ENCODE peak calls at places on chromosomes 12 and 14, in eight cellular contexts. M is IMR-90, I is cardiac fibroblast, F is suprapubic skin, D is foreskin fibroblast, K is OCI-LY7, S is fibroblast of lung, J is A549. X is an unnamed sample.

GRCh38 chr12:52823761-52824450 is 10.0 kb upstream of the KRT4 start:
- DNase-seq in D (no peak), J (no peak), F (no peak), I (no peak), S (no peak), K (no peak), M (no peak), X (no peak)

GRCh38 chr12:78018939-78019338 is 188.2 kb downstream of the NAV3 start:
- DNase-seq in S (no peak), J (no peak), K (no peak), M (peak; percentile 19), F (no peak), I (peak; percentile 64), D (no peak), X (no peak)

GRCh38 chr14:61280092-61280525 is 1.0 kb downstream of the TMEM30B start:
- DNase-seq in D (no peak), I (no peak), M (no peak), F (no peak), S (no peak), J (no peak), K (no peak), X (no peak)

GRCh38 chr14:96246535-96246839 is 9.5 kb upstream of the BDKRB1 start:
- DNase-seq in S (peak; percentile 96), I (peak; percentile 97), K (no peak), J (peak; percentile 91), M (peak; percentile 99), D (peak; percentile 95), F (no peak), X (peak; percentile 93)

GRCh38 chr12:57268264-57268663 is 17.3 kb upstream of the STAC3 start:
- DNase-seq in I (peak; percentile 11), S (peak; percentile 13), F (no peak), M (peak; percentile 76), D (peak; percentile 37), K (no peak), J (peak; percentile 19), X (peak; percentile 52)

GRCh38 chr12:29844667-29845066 is 60.9 kb upstream of the TMTC1 start:
- DNase-seq in I (peak; percentile 54), S (no peak), D (peak; percentile 4), M (peak; percentile 2), F (no peak), K (no peak), J (no peak), X (no peak)

GRCh38 chr12:7144414-7145120 is 14.4 kb downstream of the CLSTN3 start:
- DNase-seq in K (peak; percentile 59), M (peak; percentile 40), F (peak; percentile 52), D (no peak), I (peak; percentile 62), S (peak; percentile 23), J (peak; percentile 48), X (peak; percentile 21)

GRCh38 chr14:95432152-95433093 is 84.0 kb downstream of the SYNE3 start:
- DNase-seq in S (peak; percentile 23), F (peak; percentile 55), K (peak; percentile 47), M (peak; percentile 6), I (peak; percentile 46), D (no peak), J (peak; percentile 37), X (no peak)

GRCh38 chr14:105470163-105470811 is 4.3 kb upstream of the CRIP2 start:
- DNase-seq in J (no peak), M (no peak), S (no peak), D (no peak), I (no peak), F (no peak), K (no peak), X (no peak)

GRCh38 chr14:58298477-58298879 is at the start of gene ARID4A:
- DNase-seq in K (no peak), M (no peak), J (no peak), S (no peak), F (peak; percentile 94), I (no peak), D (no peak), X (no peak)

GRCh38 chr12:62256408-62257079 is 3.7 kb upstream of the USP15 start:
- DNase-seq in D (no peak), I (peak; percentile 34), M (peak; percentile 36), K (no peak), J (no peak), F (no peak), S (peak; percentile 57), X (no peak)

GRCh38 chr12:70919597-70920035 is 922 bp downstream of the PTPRR start:
- DNase-seq in J (no peak), D (no peak), I (peak; percentile 29), F (no peak), S (peak; percentile 6), M (no peak), K (no peak), X (no peak)

GRCh38 chr12:86254399-86255107 is 1.6 kb downstream of the MGAT4C start:
- DNase-seq in I (no peak), F (no peak), K (no peak), M (peak; percentile 14), J (no peak), S (peak; percentile 31), D (no peak), X (no peak)

GRCh38 chr12:122738561-122738960 is 7.9 kb upstream of the HCAR1 start:
- DNase-seq in S (peak; percentile 67), M (no peak), I (no peak), F (no peak), J (no peak), K (no peak), D (no peak), X (no peak)

GRCh38 chr12:57195655-57196371 is 20.8 kb upstream of the NXPH4 start:
- DNase-seq in J (no peak), F (no peak), D (no peak), I (no peak), M (no peak), K (no peak), S (no peak), X (no peak)

GRCh38 chr14:104333903-104334811 is 195.8 kb downstream of the KIF26A start:
- DNase-seq in I (no peak), D (no peak), S (no peak), F (peak; percentile 59), J (no peak), K (no peak), M (no peak), X (no peak)

GRCh38 chr12:113758165-113758924 is 207.8 kb downstream of the RBM19 start:
- DNase-seq in D (no peak), S (no peak), M (no peak), I (no peak), J (no peak), F (no peak), K (no peak), X (no peak)

GRCh38 chr12:113755098-113755497 is 211.0 kb downstream of the RBM19 start:
- DNase-seq in M (no peak), S (no peak), K (no peak), J (no peak), F (no peak), I (no peak), D (no peak), X (no peak)

GRCh38 chr12:113756609-113757008 is 209.5 kb downstream of the RBM19 start:
- DNase-seq in I (no peak), S (no peak), J (no peak), M (no peak), F (no peak), D (no peak), K (no peak), X (no peak)

GRCh38 chr12:113759135-113759534 is 207.0 kb downstream of the RBM19 start:
- DNase-seq in J (no peak), I (no peak), M (no peak), F (no peak), D (no peak), K (no peak), S (no peak), X (no peak)

DNA sequence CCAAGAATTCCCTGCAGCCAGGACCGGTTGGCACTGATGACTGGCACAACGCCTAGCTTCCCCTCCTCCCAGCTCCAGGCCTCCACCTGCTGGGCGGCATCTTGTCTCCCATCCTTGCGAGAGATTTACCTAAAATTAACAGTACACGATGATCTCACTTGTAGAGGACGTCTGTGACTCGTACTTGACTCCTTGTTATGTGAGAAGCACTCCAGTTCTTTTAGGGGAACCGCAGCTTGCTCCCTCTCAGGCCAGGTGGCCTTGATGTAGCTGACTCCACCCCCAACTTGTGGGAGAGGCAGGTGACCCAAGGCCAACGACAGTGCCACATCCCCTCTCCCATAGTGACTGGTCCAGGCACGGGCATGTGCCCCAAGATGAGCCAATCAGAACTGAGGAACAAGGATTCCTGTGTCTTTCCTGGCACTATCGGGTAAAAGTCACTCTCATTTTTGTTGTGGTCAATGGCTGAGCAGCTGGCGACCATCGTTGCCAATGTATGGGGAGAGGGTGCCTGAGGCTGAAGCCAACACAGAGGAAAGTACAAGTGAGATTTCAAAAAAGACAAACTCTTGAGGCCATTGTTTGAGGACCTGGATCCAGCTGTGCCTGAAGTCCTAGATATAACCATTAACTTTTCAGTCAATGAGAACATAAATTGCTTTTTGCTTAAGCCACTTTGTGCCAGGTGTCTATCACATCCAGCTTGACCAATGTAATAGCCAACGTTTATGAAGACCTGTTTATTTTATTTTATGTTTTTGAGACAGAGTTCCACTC is 208.7 kb downstream of the RBM19 start:
- DNase-seq in J (no peak), K (no peak), S (no peak), D (no peak), F (no peak), M (no peak), I (no peak), X (no peak)
- TF ChIP-seq CTCF in J (no peak), K (no peak), S (no peak), D (no peak), F (no peak), M (no peak), I (no peak), X (no peak)

DNA sequence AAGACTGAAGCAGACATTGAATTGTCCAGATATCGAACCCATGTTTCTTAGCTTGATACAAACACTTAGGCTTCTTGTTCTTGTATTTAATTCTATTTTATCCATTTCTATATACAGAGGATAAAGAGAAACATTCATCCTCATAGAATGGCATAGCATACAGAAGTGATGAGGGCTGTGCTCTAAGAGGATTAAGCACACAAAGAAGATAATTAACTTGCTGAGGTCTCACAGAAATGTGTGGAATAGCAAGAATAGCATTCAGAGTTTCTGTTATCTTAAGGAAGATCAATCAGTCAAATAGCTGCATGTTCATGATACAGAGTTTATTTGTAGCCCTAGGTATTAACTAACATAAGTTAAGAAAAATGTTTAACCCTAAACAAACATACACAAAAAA is 27.3 kb upstream of the STRAP start:
- DNase-seq in F (no peak), I (no peak), J (no peak), D (no peak), K (no peak), M (no peak), S (peak; percentile 24), X (no peak)
- TF ChIP-seq CTCF in F (no peak), I (no peak), J (no peak), D (no peak), K (no peak), M (no peak), S (no peak), X (no peak)

GRCh38 chr12:99620159-99620479 is 27.4 kb upstream of the GARIN6 start:
- DNase-seq in M (no peak), I (no peak), D (no peak), J (no peak), F (no peak), S (no peak), K (no peak), X (no peak)
- TF ChIP-seq CTCF in M (no peak), I (no peak), D (no peak), J (no peak), F (no peak), S (no peak), K (peak; percentile 20), X (no peak)

DNA sequence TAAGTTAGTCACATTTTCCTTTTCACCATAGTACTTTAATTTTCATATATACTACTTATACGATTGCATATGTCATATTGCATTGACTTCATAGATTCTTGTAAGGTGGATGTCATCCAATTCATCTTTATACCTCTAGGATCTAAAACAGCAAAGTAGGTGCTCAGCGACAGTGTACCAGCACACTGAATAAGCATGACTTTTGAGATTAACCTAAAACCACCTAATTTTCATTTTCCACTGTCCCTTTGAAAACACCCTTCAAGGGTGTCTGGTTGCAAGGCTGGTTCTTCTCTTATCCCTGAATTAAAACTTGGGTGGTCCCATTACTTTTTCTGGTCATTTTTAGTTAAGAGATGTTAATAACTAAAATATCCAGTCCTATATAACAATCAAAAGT is 4.4 kb downstream of the GPR19 start:
- DNase-seq in M (no peak), S (no peak), D (no peak), F (no peak), J (no peak), I (no peak), K (no peak), X (no peak)
- TF ChIP-seq CTCF in M (no peak), S (no peak), D (no peak), F (no peak), J (no peak), I (no peak), K (no peak), X (no peak)